ENCODE peak calls at places on chromosome 3, in five cellular contexts. T is fibroblast of pulmonary artery; F is AG10803; D is effector memory CD8-positive, alpha-beta T cell; G is epithelial cell of esophagus. P is an unnamed sample.
A peak's percentile ranks its signal among the peaks of the same experiment; 100 is the strongest.

GRCh38 chr3:141414141-141414689 is 45.9 kb downstream of the ZBTB38 start:
- DNase-seq in T (no peak), F (peak; percentile 88), D (peak; percentile 28), G (no peak), P (no peak)

GRCh38 chr3:21447471-21448205 is 303.4 kb downstream of the ZNF385D start:
- DNase-seq in T (peak; percentile 51), F (peak; percentile 94), D (no peak), G (peak; percentile 5), P (no peak)

GRCh38 chr3:197680955-197681521 is 55.7 kb downstream of the RUBCN start:
- DNase-seq in T (no peak), F (no peak), D (no peak), G (no peak), P (no peak)

GRCh38 chr3:31252216-31253185 is 280.2 kb upstream of the STT3B start:
- DNase-seq in T (no peak), F (no peak), D (no peak), G (no peak), P (no peak)

GRCh38 chr3:57727096-57727495 is 29.0 kb upstream of the SLMAP start:
- DNase-seq in T (no peak), F (no peak), D (no peak), G (peak; percentile 88), P (no peak)

GRCh38 chr3:131393868-131394267 is 12.3 kb downstream of the NUDT16 start:
- DNase-seq in T (no peak), F (no peak), D (no peak), G (no peak), P (no peak)

GRCh38 chr3:128456776-128457715 is 9.6 kb downstream of the DNAJB8 start:
- DNase-seq in T (no peak), F (no peak), D (no peak), G (no peak), P (no peak)

GRCh38 chr3:141063831-141064230 is 12.7 kb downstream of the SPSB4 start:
- DNase-seq in T (no peak), F (no peak), D (no peak), G (no peak), P (no peak)

GRCh38 chr3:127590282-127590592 is 296 bp downstream of the TPRA1 start:
- DNase-seq in T (no peak), F (no peak), D (no peak), G (no peak), P (peak; percentile 55)

GRCh38 chr3:53809267-53809666 is 37.0 kb downstream of the CHDH start:
- DNase-seq in T (no peak), F (no peak), D (no peak), G (no peak), P (no peak)

GRCh38 chr3:23496165-23496564 is 293.0 kb downstream of the UBE2E2 start:
- DNase-seq in T (no peak), F (no peak), D (no peak), G (no peak), P (no peak)

GRCh38 chr3:16028604-16029003 is 145.9 kb upstream of the GALNT15 start:
- DNase-seq in T (peak; percentile 11), F (peak; percentile 31), D (no peak), G (peak; percentile 8), P (no peak)

GRCh38 chr3:127064391-127065137 is 81.6 kb downstream of the PLXNA1 start:
- DNase-seq in T (peak; percentile 27), F (peak; percentile 78), D (no peak), G (peak; percentile 65), P (no peak)

GRCh38 chr3:158731525-158731924 is 732 bp downstream of the RARRES1 start:
- DNase-seq in T (no peak), F (no peak), D (no peak), G (no peak), P (no peak)

GRCh38 chr3:148075829-148076716 is 621.6 kb upstream of the AGTR1 start:
- DNase-seq in T (peak; percentile 78), F (peak; percentile 68), D (no peak), G (peak; percentile 48), P (no peak)

GRCh38 chr3:143024351-143024960 is 23.1 kb downstream of the U2SURP start:
- DNase-seq in T (no peak), F (no peak), D (no peak), G (no peak), P (no peak)

GRCh38 chr3:65596511-65597224 is 442.1 kb downstream of the MAGI1 start:
- DNase-seq in T (no peak), F (no peak), D (no peak), G (no peak), P (no peak)

GRCh38 chr3:57179580-57180410 is 14.6 kb upstream of the IL17RD start:
- DNase-seq in T (peak; percentile 49), F (no peak), D (no peak), G (peak; percentile 47), P (no peak)

GRCh38 chr3:10596746-10597448 is 91.5 kb upstream of the ATP2B2 start:
- DNase-seq in T (no peak), F (no peak), D (no peak), G (no peak), P (no peak)